ENCODE peak calls at places on chromosomes 4 and X, in five cellular contexts. V, T, Z, Q and S are unnamed samples.

GRCh38 chr4:88737304-88738015 is 39.8 kb upstream of the NAP1L5 start:
- DNase-seq in V (peak), T (no peak), Z (peak), Q (no peak), S (peak)

GRCh38 chrX:24268786-24269185 is 45.1 kb downstream of the SUPT20HL2 start:
- DNase-seq in V (no peak), T (no peak), Z (no peak), Q (no peak), S (no peak)

GRCh38 chr4:127400736-127401346 is 231.9 kb upstream of the INTU start:
- DNase-seq in V (peak), T (peak), Z (peak), Q (peak), S (peak)

GRCh38 chr4:90099795-90100194 is 27.4 kb upstream of the CCSER1 start:
- DNase-seq in V (no peak), T (no peak), Z (no peak), Q (peak), S (no peak)

GRCh38 chrX:103464071-103464773 is 55.1 kb downstream of the RAB40A start:
- DNase-seq in V (peak), T (peak), Z (peak), Q (no peak), S (peak)

GRCh38 chr4:26030260-26030667 is 116.2 kb downstream of the SMIM20 start:
- DNase-seq in V (no peak), T (no peak), Z (no peak), Q (no peak), S (no peak)

GRCh38 chr4:47031713-47032404 is 492 bp downstream of the GABRB1 start:
- DNase-seq in V (peak), T (peak), Z (no peak), Q (no peak), S (no peak)

GRCh38 chr4:96016615-96017299 is 176.9 kb downstream of the PDHA2 start:
- DNase-seq in V (peak), T (no peak), Z (peak), Q (no peak), S (no peak)

GRCh38 chr4:7058792-7059191 is 9.1 kb downstream of the GRPEL1 start:
- DNase-seq in V (no peak), T (no peak), Z (no peak), Q (no peak), S (no peak)

GRCh38 chr4:6194458-6195195 is 5.7 kb downstream of the JAKMIP1 start:
- DNase-seq in V (no peak), T (no peak), Z (no peak), Q (no peak), S (no peak)

GRCh38 chrX:47264507-47265173 is 31.8 kb downstream of the USP11 start:
- DNase-seq in V (no peak), T (peak), Z (peak), Q (no peak), S (no peak)

GRCh38 chr4:156870861-156871260 is 100.7 kb downstream of the PDGFC start:
- DNase-seq in V (no peak), T (no peak), Z (no peak), Q (no peak), S (no peak)

GRCh38 chr4:779555-779954 is 46.4 kb downstream of the CPLX1 start:
- DNase-seq in V (no peak), T (no peak), Z (no peak), Q (no peak), S (no peak)

GRCh38 chr4:183099537-183100297 is 660 bp downstream of the WWC2 start:
- DNase-seq in V (peak), T (peak), Z (no peak), Q (no peak), S (peak)

GRCh38 chr4:87410157-87410556 is 12.2 kb upstream of the NUDT9 start:
- DNase-seq in V (no peak), T (no peak), Z (peak), Q (no peak), S (no peak)

GRCh38 chr4:151407466-151408379 is 1.3 kb upstream of the FHIP1A start:
- DNase-seq in V (peak), T (no peak), Z (no peak), Q (no peak), S (peak)

GRCh38 chr4:147933316-147933715 is 201.4 kb downstream of the ARHGAP10 start:
- DNase-seq in V (no peak), T (no peak), Z (no peak), Q (no peak), S (no peak)

GRCh38 chr4:41517747-41518146 is 20.2 kb upstream of the LIMCH1 start:
- DNase-seq in V (no peak), T (no peak), Z (no peak), Q (no peak), S (no peak)

GRCh38 chr4:25810016-25810415 is 52.8 kb downstream of the SEL1L3 start:
- DNase-seq in V (no peak), T (no peak), Z (no peak), Q (no peak), S (no peak)

GRCh38 chr4:13922459-13922858 is 294.9 kb upstream of the BOD1L1 start:
- DNase-seq in V (no peak), T (no peak), Z (no peak), Q (no peak), S (no peak)

GRCh38 chr4:70746179-70746839 is 24.5 kb downstream of the RUFY3 start:
- DNase-seq in V (no peak), T (peak), Z (peak), Q (no peak), S (no peak)

GRCh38 chr4:39312821-39313220 is 53.3 kb downstream of the RFC1 start:
- DNase-seq in V (no peak), T (no peak), Z (no peak), Q (no peak), S (no peak)

GRCh38 chrX:9482837-9483236 is 18.0 kb downstream of the TBL1X start:
- DNase-seq in V (no peak), T (no peak), Z (no peak), Q (no peak), S (no peak)

GRCh38 chrX:114134465-114134864 is 449.4 kb upstream of the HTR2C start:
- DNase-seq in V (no peak), T (peak), Z (no peak), Q (no peak), S (no peak)

GRCh38 chr4:36719425-36719824 is 438.0 kb downstream of the DTHD1 start:
- DNase-seq in V (no peak), T (no peak), Z (no peak), Q (no peak), S (no peak)

DNA sequence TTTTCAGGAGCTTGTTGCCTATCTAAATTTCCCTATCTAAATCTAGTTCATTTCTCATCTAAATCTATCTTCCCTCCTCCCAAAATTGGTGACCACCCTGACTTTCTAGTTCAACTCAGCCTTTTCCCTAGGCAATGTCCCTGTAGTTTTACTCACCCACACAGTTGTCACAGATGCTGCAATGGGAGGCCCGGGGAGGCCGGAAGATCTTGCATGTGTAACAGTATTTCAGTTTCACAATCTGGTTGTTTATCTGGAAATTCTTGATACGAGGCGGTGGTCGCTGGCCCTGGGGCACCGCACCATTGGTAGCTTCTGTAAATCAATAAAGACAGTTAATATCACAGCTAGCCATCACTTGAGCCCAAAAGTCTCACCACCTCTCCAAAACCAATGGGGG is 20.2 kb downstream of the ZDHHC9 start:
- DNase-seq in V (no peak), T (no peak), Z (peak), Q (no peak), S (no peak)
- TF ChIP-seq CTCF in V (no peak), T (no peak), Z (no peak), Q (no peak), S (no peak)

GRCh38 chr4:152776352-152776751 is 3.2 kb downstream of the TIGD4 start:
- DNase-seq in V (no peak), T (peak), Z (no peak), Q (no peak), S (no peak)

GRCh38 chr4:152777488-152777887 is 2.0 kb downstream of the TIGD4 start:
- DNase-seq in V (no peak), T (no peak), Z (no peak), Q (no peak), S (no peak)

GRCh38 chr4:152780267-152780811 is 585 bp downstream of the ARFIP1 start:
- DNase-seq in V (no peak), T (peak), Z (peak), Q (peak), S (no peak)

GRCh38 chr4:152778656-152779512 is 646 bp downstream of the TIGD4 start:
- DNase-seq in V (peak), T (peak), Z (no peak), Q (no peak), S (peak)

DNA sequence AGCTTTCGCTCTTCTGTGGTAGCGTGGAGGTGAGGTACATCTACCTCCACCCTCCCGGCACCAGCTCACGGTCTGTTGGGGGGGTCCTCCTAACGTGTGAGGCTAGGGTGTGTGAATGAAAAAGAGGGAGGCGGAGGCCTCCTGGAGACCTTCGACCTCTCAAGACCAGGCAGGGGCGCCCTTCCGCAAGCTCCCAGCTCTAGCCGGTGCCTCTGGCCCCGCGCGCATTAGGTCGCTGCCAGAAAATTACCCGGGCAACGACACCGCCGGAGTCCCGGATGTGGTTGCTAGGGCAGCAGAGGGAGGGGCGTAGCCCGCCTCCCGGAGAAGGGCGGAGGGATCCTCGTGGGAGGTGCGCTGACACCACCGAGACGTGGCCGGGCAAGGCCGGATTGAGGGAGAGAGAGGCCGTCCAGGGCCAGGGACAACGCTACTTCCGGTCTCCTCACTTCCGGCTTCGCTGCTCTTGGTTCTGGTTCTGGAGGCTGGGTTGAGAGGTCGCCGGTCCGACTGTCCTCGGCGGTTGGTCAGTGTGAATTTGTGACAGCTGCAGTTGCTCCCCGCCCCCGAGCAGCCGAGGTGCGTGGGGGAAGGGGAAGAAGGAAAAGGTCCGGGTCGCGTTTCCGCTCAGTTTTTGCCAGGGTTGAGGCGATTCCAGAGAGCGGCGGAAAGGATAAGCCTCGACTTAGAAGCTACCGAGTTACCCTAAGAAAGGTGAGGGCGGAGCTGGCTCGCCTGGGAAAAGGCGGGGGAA is at the start of the genes ARFIP1 and TIGD4:
- DNase-seq in V (peak), T (peak), Z (peak), Q (peak), S (peak)
- TF ChIP-seq CTCF in V (peak), T (no peak), Z (peak), Q (peak), S (peak)

GRCh38 chrX:136759968-136760367 is 20.8 kb downstream of the ARHGEF6 start:
- DNase-seq in V (no peak), T (no peak), Z (no peak), Q (no peak), S (no peak)
- TF ChIP-seq CTCF in V (no peak), T (no peak), Z (no peak), Q (no peak), S (no peak)

DNA sequence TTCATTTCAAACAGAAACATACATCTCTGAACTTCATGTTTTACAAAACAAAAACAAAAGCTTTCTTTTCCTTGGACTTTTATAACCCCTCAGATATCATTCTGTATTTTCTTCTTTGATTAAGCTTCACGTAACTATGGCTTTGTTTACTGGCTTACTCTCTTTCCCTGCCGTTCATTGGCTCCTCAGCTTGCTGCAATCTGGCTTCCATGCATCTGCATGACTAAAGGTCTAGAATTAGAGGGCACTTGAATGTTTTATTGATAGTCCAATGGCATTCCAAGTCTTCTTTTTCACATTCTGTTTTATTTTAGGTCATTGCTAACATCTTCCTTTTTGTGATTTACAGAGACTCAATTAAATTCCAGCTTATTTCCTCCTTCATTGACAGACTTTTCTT is 487.6 kb downstream of the GRXCR1 start:
- DNase-seq in V (no peak), T (no peak), Z (peak), Q (no peak), S (no peak)
- TF ChIP-seq CTCF in V (no peak), T (no peak), Z (no peak), Q (no peak), S (no peak)

GRCh38 chr4:74038161-74039064 is at the start of gene CXCL3:
- DNase-seq in V (peak), T (peak), Z (peak), Q (no peak), S (peak)
- TF ChIP-seq CTCF in V (peak), T (peak), Z (peak), Q (peak), S (no peak)

GRCh38 chrX:125646195-125646594 is 326.5 kb downstream of the TEX13C start:
- DNase-seq in V (no peak), T (no peak), Z (no peak), Q (no peak), S (no peak)
- TF ChIP-seq CTCF in V (peak), T (no peak), Z (no peak), Q (peak), S (no peak)

DNA sequence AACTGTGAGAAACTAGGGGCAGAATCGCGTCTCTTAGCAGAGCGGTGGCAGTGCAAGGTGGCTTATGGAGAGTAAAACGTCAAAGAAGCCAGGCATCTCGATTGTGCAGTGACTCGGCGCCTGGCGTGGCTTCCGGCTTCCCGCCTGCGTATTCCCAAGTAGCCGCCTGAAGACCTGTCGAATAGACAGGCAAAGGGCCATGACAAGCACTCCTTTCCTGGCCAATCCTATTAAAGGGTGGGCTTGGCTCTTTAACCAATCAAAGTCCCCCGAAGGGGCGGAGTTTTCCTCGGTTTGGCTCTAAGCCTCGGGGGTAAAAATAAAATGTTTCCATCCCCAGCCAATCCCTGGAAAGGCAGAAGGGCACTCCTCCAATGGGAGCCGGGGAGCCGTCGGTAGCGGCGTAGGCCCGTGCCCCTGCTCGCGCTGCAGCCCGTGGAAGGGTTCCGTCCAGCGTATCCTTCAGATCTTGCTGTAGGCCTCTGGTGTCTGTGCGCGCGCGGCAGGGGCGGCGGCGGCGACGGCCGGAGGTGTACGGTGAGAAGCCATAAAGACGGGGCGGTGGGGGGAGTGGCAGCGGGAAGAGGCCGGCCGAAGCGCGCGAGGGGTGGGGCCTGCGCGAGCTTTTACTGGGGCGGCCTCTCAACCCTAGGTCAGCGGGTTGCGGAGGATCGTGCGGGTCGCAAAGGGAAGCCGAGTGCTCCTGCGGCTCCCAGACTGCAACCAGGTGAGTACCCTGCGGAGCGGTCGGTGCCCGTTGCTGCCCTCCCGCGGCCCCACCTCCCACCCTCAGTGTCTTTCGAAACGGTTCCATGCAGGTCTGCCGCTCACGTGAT is at the start of gene KANTR:
- DNase-seq in V (peak), T (peak), Z (peak), Q (peak), S (peak)
- TF ChIP-seq CTCF in V (no peak), T (no peak), Z (no peak), Q (no peak), S (no peak)